ENCODE peak calls at places on chromosomes 6 and 20, in nine cellular contexts. D, F, S, C, R, Z, Q, T and I are unnamed samples.

GRCh38 chr6:136745300-136745699 is 47.0 kb downstream of the MAP3K5 start:
- DNase-seq in Z (no peak), S (no peak), C (no peak), F (no peak), T (no peak), R (no peak), Q (no peak), D (no peak), I (no peak)

GRCh38 chr6:148272084-148272483 is 70.6 kb upstream of the SASH1 start:
- DNase-seq in C (no peak), F (no peak), R (no peak), Q (no peak), D (no peak), Z (no peak), T (no peak), S (no peak), I (no peak)

GRCh38 chr6:34610819-34611477 is 54.8 kb upstream of the SPDEF start:
- DNase-seq in S (no peak), C (no peak), R (peak; percentile 62), T (no peak), F (no peak), Q (peak; percentile 64), Z (peak; percentile 11), D (no peak), I (no peak)

GRCh38 chr20:36929290-36929689 is 22.2 kb downstream of the SAMHD1 start:
- DNase-seq in S (no peak), D (no peak), C (no peak), Z (no peak), Q (no peak), R (no peak), F (no peak), T (no peak), I (no peak)

GRCh38 chr20:36808317-36809257 is 35.0 kb upstream of the DSN1 start:
- DNase-seq in F (peak; percentile 39), Z (peak; percentile 68), S (peak; percentile 70), C (peak; percentile 79), R (peak; percentile 75), D (peak; percentile 86), Q (peak; percentile 42), T (no peak), I (peak; percentile 45)

GRCh38 chr20:12171927-12172581 is 254.4 kb downstream of the BTBD3 start:
- DNase-seq in C (peak; percentile 67), D (no peak), F (no peak), R (no peak), T (no peak), Q (no peak), Z (no peak), S (no peak), I (peak; percentile 58)

GRCh38 chr20:57109151-57109953 is 157.1 kb downstream of the BMP7 start:
- DNase-seq in T (no peak), D (no peak), S (no peak), F (no peak), Q (no peak), Z (no peak), C (peak; percentile 69), R (no peak), I (no peak)

GRCh38 chr6:152957796-152958195 is 25.0 kb downstream of the FBXO5 start:
- DNase-seq in C (no peak), Q (no peak), R (no peak), F (no peak), S (no peak), D (no peak), Z (no peak), T (no peak), I (no peak)

GRCh38 chr6:25301358-25301757 is 22.2 kb downstream of the CARMIL1 start:
- DNase-seq in S (no peak), Q (no peak), C (no peak), T (no peak), R (no peak), D (no peak), F (no peak), Z (no peak), I (no peak)

GRCh38 chr6:9404351-9405146 is 969.2 kb upstream of the SLC35B3 start:
- DNase-seq in Z (no peak), T (no peak), S (no peak), F (no peak), C (no peak), Q (no peak), D (no peak), R (no peak), I (no peak)

GRCh38 chr6:31304683-31305082 is 32.8 kb upstream of the HLA-C start:
- DNase-seq in S (no peak), F (no peak), R (no peak), D (no peak), C (no peak), T (no peak), Q (no peak), Z (no peak), I (no peak)

GRCh38 chr20:43996240-43996930 is 81.7 kb downstream of the TOX2 start:
- DNase-seq in S (no peak), Z (no peak), D (no peak), T (no peak), R (no peak), F (no peak), Q (no peak), C (no peak), I (no peak)

GRCh38 chr20:49698477-49698876 is 15.2 kb downstream of the B4GALT5 start:
- DNase-seq in S (no peak), F (no peak), Z (no peak), Q (no peak), T (no peak), C (no peak), R (no peak), D (no peak), I (no peak)

GRCh38 chr20:41049451-41049850 is 20.8 kb downstream of the TOP1 start:
- DNase-seq in T (no peak), S (no peak), R (no peak), D (no peak), F (no peak), C (no peak), Z (no peak), Q (no peak), I (no peak)
- H3K4me3 ChIP-seq in T (no peak overlapping the region), S (no peak overlapping the region), R (no peak overlapping the region), D (no peak overlapping the region), F (no peak overlapping the region), C (no peak overlapping the region), Z (no peak overlapping the region), Q (no peak overlapping the region), I (no peak overlapping the region)

GRCh38 chr6:37538107-37538506 is 38.4 kb upstream of the CCDC167 start:
- DNase-seq in D (no peak), Q (peak; percentile 45), S (no peak), C (no peak), Z (peak; percentile 60), T (no peak), F (no peak), R (peak; percentile 77), I (no peak)
- TF ChIP-seq CTCF in D (no peak), Q (peak; percentile 82), S (peak; percentile 21), C (no peak), Z (peak; percentile 45), T (no peak), F (no peak), R (peak; percentile 80), I (no peak)

GRCh38 chr6:28920281-28920680 is 3.5 kb downstream of the TRIM27 start:
- DNase-seq in Q (no peak), R (no peak), Z (no peak), F (no peak), S (no peak), T (no peak), D (no peak), C (no peak), I (no peak)

GRCh38 chr6:28923318-28924102 is at the start of gene TRIM27:
- DNase-seq in F (peak; percentile 81), D (peak; percentile 94), Z (peak; percentile 75), T (peak; percentile 95), Q (peak; percentile 57), R (peak; percentile 93), C (peak; percentile 94), S (peak; percentile 95), I (peak; percentile 89)

GRCh38 chr6:28927856-28928255 is 4.1 kb upstream of the TRIM27 start:
- DNase-seq in F (no peak), C (no peak), R (no peak), Q (no peak), Z (no peak), T (no peak), S (no peak), D (no peak), I (no peak)

GRCh38 chr6:28922841-28923317 is 906 bp downstream of the TRIM27 start:
- DNase-seq in T (no peak), Q (no peak), Z (no peak), D (no peak), R (no peak), F (no peak), C (no peak), S (no peak), I (no peak)

DNA sequence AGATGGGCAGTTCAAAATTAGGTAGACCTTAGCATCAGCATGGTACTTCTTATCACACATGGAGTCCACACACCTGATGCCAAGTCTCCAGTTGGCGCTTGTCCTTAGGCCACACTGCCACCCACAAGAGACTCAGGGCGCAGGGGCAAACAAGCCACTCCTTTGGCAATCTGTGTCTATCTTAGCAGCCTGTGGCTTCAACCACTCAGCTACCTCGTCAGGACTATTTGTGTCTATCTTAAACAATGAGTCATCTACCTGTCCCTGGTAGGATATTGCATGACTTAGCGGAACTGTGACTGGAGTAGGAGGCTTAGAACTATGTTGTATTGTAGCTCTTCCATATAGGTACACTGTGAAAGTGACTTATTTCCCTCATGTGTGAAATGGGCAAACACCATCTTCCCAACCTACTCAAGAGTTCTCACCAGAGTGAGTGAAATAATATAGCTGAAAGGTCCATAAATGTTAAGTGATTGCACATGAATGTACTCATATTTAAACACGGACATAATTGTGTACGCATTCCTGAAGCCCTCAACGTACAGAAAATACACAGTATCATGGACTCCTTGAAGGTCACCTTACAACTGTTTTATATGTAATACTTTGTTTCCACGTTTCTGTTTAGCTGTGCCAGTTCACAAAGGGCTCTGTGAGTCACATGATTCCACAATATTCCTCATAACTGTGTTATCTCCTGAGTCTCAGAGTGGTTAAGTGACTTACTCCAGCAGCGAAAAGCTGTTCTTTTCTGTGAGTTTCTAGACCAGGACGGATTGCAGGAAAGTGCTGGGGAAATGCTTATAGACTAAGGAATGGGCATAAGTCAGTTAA is 1.6 kb downstream of the TRIM27 start:
- DNase-seq in D (peak; percentile 60), Q (peak; percentile 62), Z (peak; percentile 62), C (no peak), F (no peak), S (no peak), T (no peak), R (peak; percentile 85), I (no peak)
- TF ChIP-seq POLR2A in D (peak; percentile 18), Q (no peak), Z (no peak), C (no peak), F (no peak), S (peak; percentile 56), T (no peak), R (peak; percentile 69), I (no peak)

DNA sequence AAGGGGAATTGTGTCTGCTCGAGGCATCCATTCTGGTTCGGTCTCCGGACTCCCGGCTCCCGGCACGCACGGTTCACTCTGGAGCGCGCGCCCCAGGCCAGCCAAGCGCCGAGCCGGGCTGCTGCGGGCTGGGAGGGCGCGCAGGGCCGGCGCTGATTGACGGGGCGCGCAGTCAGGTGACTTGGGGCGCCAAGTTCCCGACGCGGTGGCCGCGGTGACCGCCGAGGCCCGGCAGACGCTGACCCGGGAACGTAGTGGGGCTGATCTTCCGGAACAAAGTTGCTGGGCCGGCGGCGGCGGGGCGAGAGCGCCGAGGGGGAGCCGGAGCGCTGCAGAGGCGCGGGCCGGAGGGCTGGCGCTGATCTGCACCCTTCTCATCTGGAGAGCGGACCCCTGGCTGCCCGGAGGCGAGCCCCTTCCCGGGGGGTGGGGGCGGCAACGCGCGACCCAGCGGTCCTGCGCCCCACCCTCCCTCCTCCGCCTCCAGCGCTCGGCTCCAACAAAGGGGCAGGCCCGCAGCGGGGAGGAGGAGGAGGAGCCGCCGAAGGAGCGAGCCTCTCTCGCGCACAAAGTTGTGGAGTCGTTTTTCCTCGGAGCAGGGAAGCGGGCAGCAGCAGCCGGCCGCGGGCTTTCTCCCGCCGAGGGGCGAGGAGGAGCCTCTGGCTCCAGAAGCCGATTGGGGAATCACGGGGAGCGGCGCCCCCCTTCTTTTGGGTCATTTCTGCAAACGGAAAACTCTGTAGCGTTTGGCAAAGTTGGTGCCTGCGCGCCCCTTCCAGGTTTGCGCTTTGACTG is at the start of gene UTRN:
- DNase-seq in C (peak; percentile 90), S (peak; percentile 87), D (peak; percentile 81), F (peak; percentile 45), T (peak; percentile 71), Q (no peak), Z (peak; percentile 57), R (peak; percentile 31), I (peak; percentile 80)
- H3K4me3 ChIP-seq in C (peak within 1 kb of the TSS; percentile 93), S (peak within 1 kb of the TSS; percentile 94), D (peak within 1 kb of the TSS; percentile 72), F (peak within 1 kb of the TSS; percentile 79), T (peak within 1 kb of the TSS; percentile 77), Q (peak within 1 kb of the TSS; percentile 79), Z (peak within 1 kb of the TSS; percentile 83), R (peak within 1 kb of the TSS; percentile 38), I (peak within 1 kb of the TSS; percentile 69)